ENCODE peak calls at places on chromosomes 4 and X, in eight cellular contexts. O, C, N, A, L, X, Z and J are unnamed samples.

GRCh38 chr4:169037491-169037890 is 27.4 kb upstream of the CBR4 start:
- DNase-seq in O (no peak), C (no peak), N (no peak), A (no peak), L (no peak), X (no peak), Z (no peak), J (no peak)

GRCh38 chr4:82833696-82834313 is 35.2 kb upstream of the SCD5 start:
- DNase-seq in O (no peak), C (no peak), N (no peak), A (peak; percentile 45), L (peak; percentile 83), X (peak; percentile 34), Z (peak; percentile 50), J (no peak)

GRCh38 chr4:142818009-142818408 is 28.1 kb downstream of the INPP4B start:
- DNase-seq in O (no peak), C (no peak), N (no peak), A (no peak), L (peak; percentile 49), X (peak; percentile 39), Z (peak; percentile 18), J (no peak)

GRCh38 chrX:9746148-9746880 is 19.3 kb downstream of the GPR143 start:
- DNase-seq in O (no peak), C (no peak), N (no peak), A (no peak), L (peak; percentile 10), X (peak; percentile 67), Z (no peak), J (no peak)

GRCh38 chr4:104795264-104795934 is 300.7 kb upstream of the CXXC4 start:
- DNase-seq in O (peak; percentile 32), C (no peak), N (no peak), A (no peak), L (no peak), X (no peak), Z (no peak), J (no peak)

GRCh38 chr4:4572821-4573220 is 31.0 kb upstream of the STX18 start:
- DNase-seq in O (no peak), C (no peak), N (no peak), A (no peak), L (peak; percentile 13), X (no peak), Z (no peak), J (no peak)

GRCh38 chrX:129622757-129623301 is 31.9 kb downstream of the APLN start:
- DNase-seq in O (no peak), C (no peak), N (no peak), A (no peak), L (no peak), X (peak; percentile 50), Z (no peak), J (no peak)

GRCh38 chrX:16869393-16870094 is 618 bp downstream of the RBBP7 start:
- DNase-seq in O (peak; percentile 24), C (no peak), N (peak; percentile 20), A (no peak), L (peak; percentile 63), X (peak; percentile 48), Z (peak; percentile 37), J (no peak)

GRCh38 chr4:158824425-158825274 is 55.8 kb downstream of the FNIP2 start:
- DNase-seq in O (no peak), C (no peak), N (no peak), A (no peak), L (peak; percentile 54), X (peak; percentile 10), Z (peak; percentile 89), J (peak; percentile 30)

GRCh38 chrX:134633832-134634231 is 24.4 kb downstream of the PLAC1 start:
- DNase-seq in O (no peak), C (no peak), N (no peak), A (no peak), L (no peak), X (no peak), Z (no peak), J (no peak)

GRCh38 chr4:44623687-44624086 is 27.7 kb downstream of the YIPF7 start:
- DNase-seq in O (no peak), C (no peak), N (no peak), A (no peak), L (no peak), X (no peak), Z (no peak), J (no peak)

GRCh38 chrX:9338986-9339385 is 125.9 kb upstream of the TBL1X start:
- DNase-seq in O (no peak), C (no peak), N (no peak), A (no peak), L (no peak), X (no peak), Z (no peak), J (no peak)